ENCODE peak calls at places on chromosomes 5 and 9, in eight cellular contexts. One of them, this sample, is unnamed. For H3K36me3, the result is how much of the 10 kb centered on the place peaks cover.

GRCh38 chr5:39639618-39640078 is 214.9 kb upstream of the DAB2 start:
- DNase-seq in endodermal cell: no peak
- DNase-seq in CD8-positive, alpha-beta T cell: no peak
- DNase-seq in naive thymus-derived CD4-positive, alpha-beta T cell: no peak
- DNase-seq in left lung: no peak
- DNase-seq in tibial nerve: no peak
- DNase-seq in transverse colon: no peak
- DNase-seq in heart right ventricle: no peak
- DNase-seq in this sample: no peak

GRCh38 chr9:2583308-2584013 is 38.1 kb upstream of the VLDLR start:
- DNase-seq in endodermal cell: no peak
- DNase-seq in CD8-positive, alpha-beta T cell: no peak
- DNase-seq in naive thymus-derived CD4-positive, alpha-beta T cell: no peak
- DNase-seq in left lung: no peak
- DNase-seq in tibial nerve: no peak
- DNase-seq in transverse colon: peak
- DNase-seq in heart right ventricle: peak
- DNase-seq in this sample: no peak

GRCh38 chr9:136994180-136994884 is 2.0 kb downstream of the CLIC3 start:
- DNase-seq in endodermal cell: no peak
- DNase-seq in CD8-positive, alpha-beta T cell: no peak
- DNase-seq in naive thymus-derived CD4-positive, alpha-beta T cell: no peak
- DNase-seq in left lung: no peak
- DNase-seq in tibial nerve: no peak
- DNase-seq in transverse colon: no peak
- DNase-seq in heart right ventricle: no peak
- DNase-seq in this sample: no peak

GRCh38 chr9:81538929-81539716 is 150.2 kb downstream of the TLE1 start:
- DNase-seq in endodermal cell: no peak
- DNase-seq in CD8-positive, alpha-beta T cell: no peak
- DNase-seq in naive thymus-derived CD4-positive, alpha-beta T cell: no peak
- DNase-seq in left lung: no peak
- DNase-seq in tibial nerve: no peak
- DNase-seq in transverse colon: no peak
- DNase-seq in heart right ventricle: no peak
- DNase-seq in this sample: no peak

GRCh38 chr5:141973871-141974595 is 5.1 kb downstream of the RNF14 start:
- DNase-seq in endodermal cell: no peak
- DNase-seq in CD8-positive, alpha-beta T cell: no peak
- DNase-seq in naive thymus-derived CD4-positive, alpha-beta T cell: no peak
- DNase-seq in left lung: no peak
- DNase-seq in tibial nerve: no peak
- DNase-seq in transverse colon: no peak
- DNase-seq in heart right ventricle: no peak
- DNase-seq in this sample: no peak

GRCh38 chr5:6788439-6788838 is 75.2 kb downstream of the TENT4A start:
- DNase-seq in endodermal cell: no peak
- DNase-seq in CD8-positive, alpha-beta T cell: no peak
- DNase-seq in naive thymus-derived CD4-positive, alpha-beta T cell: no peak
- DNase-seq in left lung: no peak
- DNase-seq in tibial nerve: no peak
- DNase-seq in transverse colon: no peak
- DNase-seq in heart right ventricle: no peak
- DNase-seq in this sample: no peak

GRCh38 chr9:137604345-137605145 is 941 bp upstream of the ARRDC1 start:
- DNase-seq in endodermal cell: no peak
- DNase-seq in CD8-positive, alpha-beta T cell: no peak
- DNase-seq in naive thymus-derived CD4-positive, alpha-beta T cell: no peak
- DNase-seq in left lung: no peak
- DNase-seq in tibial nerve: no peak
- DNase-seq in transverse colon: no peak
- DNase-seq in heart right ventricle: no peak
- DNase-seq in this sample: no peak

GRCh38 chr9:126068534-126069230 is 257.9 kb upstream of the MVB12B start:
- DNase-seq in endodermal cell: no peak
- DNase-seq in CD8-positive, alpha-beta T cell: no peak
- DNase-seq in naive thymus-derived CD4-positive, alpha-beta T cell: no peak
- DNase-seq in left lung: no peak
- DNase-seq in tibial nerve: no peak
- DNase-seq in transverse colon: no peak
- DNase-seq in heart right ventricle: no peak
- DNase-seq in this sample: no peak

GRCh38 chr5:142869883-142870282 is 99.7 kb downstream of the ARHGAP26 start:
- DNase-seq in endodermal cell: no peak
- DNase-seq in CD8-positive, alpha-beta T cell: no peak
- DNase-seq in naive thymus-derived CD4-positive, alpha-beta T cell: no peak
- DNase-seq in left lung: no peak
- DNase-seq in tibial nerve: no peak
- DNase-seq in transverse colon: peak
- DNase-seq in heart right ventricle: peak
- DNase-seq in this sample: no peak

GRCh38 chr5:58378613-58379385 is 81.1 kb downstream of the PLK2 start:
- DNase-seq in endodermal cell: no peak
- DNase-seq in CD8-positive, alpha-beta T cell: no peak
- DNase-seq in naive thymus-derived CD4-positive, alpha-beta T cell: no peak
- DNase-seq in left lung: no peak
- DNase-seq in tibial nerve: no peak
- DNase-seq in transverse colon: no peak
- DNase-seq in heart right ventricle: no peak
- DNase-seq in this sample: no peak

GRCh38 chr5:135207866-135208265 is 173.8 kb upstream of the PITX1 start:
- DNase-seq in endodermal cell: peak
- DNase-seq in CD8-positive, alpha-beta T cell: no peak
- DNase-seq in naive thymus-derived CD4-positive, alpha-beta T cell: no peak
- DNase-seq in left lung: no peak
- DNase-seq in tibial nerve: no peak
- DNase-seq in transverse colon: no peak
- DNase-seq in heart right ventricle: no peak
- DNase-seq in this sample: no peak

GRCh38 chr5:164052536-164053090 is 547.2 kb downstream of the MAT2B start:
- DNase-seq in endodermal cell: no peak
- DNase-seq in CD8-positive, alpha-beta T cell: no peak
- DNase-seq in naive thymus-derived CD4-positive, alpha-beta T cell: no peak
- DNase-seq in left lung: no peak
- DNase-seq in tibial nerve: no peak
- DNase-seq in transverse colon: no peak
- DNase-seq in heart right ventricle: no peak
- DNase-seq in this sample: no peak

GRCh38 chr5:168929656-168930055 is 350.5 kb upstream of the PANK3 start:
- DNase-seq in endodermal cell: no peak
- DNase-seq in CD8-positive, alpha-beta T cell: no peak
- DNase-seq in naive thymus-derived CD4-positive, alpha-beta T cell: no peak
- DNase-seq in left lung: no peak
- DNase-seq in tibial nerve: no peak
- DNase-seq in transverse colon: no peak
- DNase-seq in heart right ventricle: no peak
- DNase-seq in this sample: no peak

GRCh38 chr5:53397845-53398244 is 82.6 kb upstream of the FST start:
- DNase-seq in endodermal cell: no peak
- DNase-seq in CD8-positive, alpha-beta T cell: no peak
- DNase-seq in naive thymus-derived CD4-positive, alpha-beta T cell: no peak
- DNase-seq in left lung: no peak
- DNase-seq in tibial nerve: no peak
- DNase-seq in transverse colon: no peak
- DNase-seq in heart right ventricle: peak
- DNase-seq in this sample: no peak

GRCh38 chr5:179273441-179274145 is 71.7 kb downstream of the ADAMTS2 start:
- DNase-seq in endodermal cell: no peak
- DNase-seq in CD8-positive, alpha-beta T cell: no peak
- DNase-seq in naive thymus-derived CD4-positive, alpha-beta T cell: no peak
- DNase-seq in left lung: peak
- DNase-seq in tibial nerve: no peak
- DNase-seq in transverse colon: no peak
- DNase-seq in heart right ventricle: no peak
- DNase-seq in this sample: no peak

GRCh38 chr9:136309101-136309801 is 5.4 kb upstream of the CCDC187 start:
- DNase-seq in endodermal cell: no peak
- DNase-seq in CD8-positive, alpha-beta T cell: no peak
- DNase-seq in naive thymus-derived CD4-positive, alpha-beta T cell: no peak
- DNase-seq in left lung: peak
- DNase-seq in tibial nerve: no peak
- DNase-seq in transverse colon: no peak
- DNase-seq in heart right ventricle: no peak
- DNase-seq in this sample: no peak

GRCh38 chr5:83608122-83608521 is 112.5 kb downstream of the HAPLN1 start:
- DNase-seq in endodermal cell: peak
- DNase-seq in CD8-positive, alpha-beta T cell: no peak
- DNase-seq in naive thymus-derived CD4-positive, alpha-beta T cell: no peak
- DNase-seq in left lung: no peak
- DNase-seq in tibial nerve: peak
- DNase-seq in transverse colon: peak
- DNase-seq in heart right ventricle: no peak
- DNase-seq in this sample: no peak

GRCh38 chr5:41835625-41836024 is 34.6 kb downstream of the OXCT1 start:
- DNase-seq in endodermal cell: peak
- DNase-seq in CD8-positive, alpha-beta T cell: no peak
- DNase-seq in naive thymus-derived CD4-positive, alpha-beta T cell: no peak
- DNase-seq in left lung: no peak
- DNase-seq in tibial nerve: peak
- DNase-seq in transverse colon: no peak
- DNase-seq in heart right ventricle: peak
- DNase-seq in this sample: no peak

DNA sequence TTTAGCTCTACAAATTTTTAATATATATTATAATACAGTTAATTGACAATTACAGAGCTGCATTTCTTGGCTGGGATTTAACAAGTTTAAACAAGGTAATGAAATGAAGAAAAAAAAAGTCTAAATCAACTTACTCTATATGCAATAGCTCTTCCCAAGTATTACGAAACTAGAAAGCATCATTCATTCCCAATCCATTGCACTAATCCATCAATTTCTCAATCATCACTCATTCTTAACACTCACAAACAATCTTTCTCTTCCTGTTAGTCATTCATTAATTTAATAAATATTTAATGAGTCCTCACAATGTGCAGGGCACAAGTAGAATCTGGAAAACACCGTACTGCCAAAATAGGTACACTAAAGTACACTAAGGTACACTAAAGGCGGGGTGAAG is 42.9 kb upstream of the APBA1 start:
- DNase-seq in endodermal cell: no peak
- DNase-seq in CD8-positive, alpha-beta T cell: no peak
- DNase-seq in naive thymus-derived CD4-positive, alpha-beta T cell: no peak
- DNase-seq in left lung: no peak
- DNase-seq in tibial nerve: no peak
- DNase-seq in transverse colon: no peak
- DNase-seq in heart right ventricle: no peak
- DNase-seq in this sample: no peak
- H3K36me3 ChIP-seq in endodermal cell: half or more
- H3K36me3 ChIP-seq in CD8-positive, alpha-beta T cell: under half
- H3K36me3 ChIP-seq in naive thymus-derived CD4-positive, alpha-beta T cell: under half
- H3K36me3 ChIP-seq in left lung: under half
- H3K36me3 ChIP-seq in tibial nerve: half or more
- H3K36me3 ChIP-seq in transverse colon: under half
- H3K36me3 ChIP-seq in heart right ventricle: under half
- H3K36me3 ChIP-seq in this sample: under half

DNA sequence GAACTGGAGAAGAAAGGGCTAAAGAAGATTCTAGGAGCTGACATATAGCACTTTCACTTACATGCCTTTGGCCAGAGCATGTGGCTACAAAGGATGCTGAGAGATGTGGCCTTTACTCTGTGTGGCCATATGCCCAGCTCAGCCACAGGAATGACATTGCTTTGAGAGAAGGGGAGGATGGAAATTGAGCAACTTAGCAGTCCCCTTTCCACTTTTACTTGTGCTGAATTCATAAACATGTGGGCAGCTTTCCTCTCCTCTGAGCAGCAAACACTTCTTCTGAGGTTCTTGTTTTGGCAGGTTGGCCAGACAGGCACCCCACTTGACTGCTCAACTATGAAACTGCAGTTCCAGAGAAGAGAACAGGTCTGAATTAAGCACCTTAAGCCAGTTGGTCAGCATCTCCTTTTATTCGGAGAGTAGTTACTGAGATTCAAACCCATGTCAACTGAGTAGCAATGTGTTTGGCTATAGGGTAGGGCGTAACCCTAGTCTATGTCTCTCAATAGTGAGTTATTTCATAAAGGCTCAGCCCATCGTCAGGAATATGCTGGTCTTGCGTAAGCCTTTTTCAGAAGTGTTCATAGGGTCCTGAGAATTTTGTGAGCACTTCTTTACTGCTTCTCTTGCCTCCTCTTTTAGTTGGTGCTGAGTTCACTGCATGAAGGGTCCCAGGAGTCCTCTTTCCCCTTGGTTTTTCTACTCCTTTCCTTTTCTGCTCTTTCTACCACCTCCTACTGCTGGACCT is 134.5 kb downstream of the PALM2AKAP2 start:
- DNase-seq in endodermal cell: no peak
- DNase-seq in CD8-positive, alpha-beta T cell: peak
- DNase-seq in naive thymus-derived CD4-positive, alpha-beta T cell: no peak
- DNase-seq in left lung: no peak
- DNase-seq in tibial nerve: no peak
- DNase-seq in transverse colon: peak
- DNase-seq in heart right ventricle: no peak
- DNase-seq in this sample: no peak
- H3K27ac ChIP-seq in endodermal cell: no peak
- H3K27ac ChIP-seq in CD8-positive, alpha-beta T cell: no peak
- H3K27ac ChIP-seq in naive thymus-derived CD4-positive, alpha-beta T cell: no peak
- H3K27ac ChIP-seq in left lung: peak
- H3K27ac ChIP-seq in tibial nerve: no peak
- H3K27ac ChIP-seq in transverse colon: no peak
- H3K27ac ChIP-seq in heart right ventricle: no peak
- H3K27ac ChIP-seq in this sample: no peak

GRCh38 chr5:34787035-34787434 is 51.9 kb upstream of the TTC23L start:
- DNase-seq in endodermal cell: no peak
- DNase-seq in CD8-positive, alpha-beta T cell: no peak
- DNase-seq in naive thymus-derived CD4-positive, alpha-beta T cell: no peak
- DNase-seq in left lung: no peak
- DNase-seq in tibial nerve: no peak
- DNase-seq in transverse colon: no peak
- DNase-seq in heart right ventricle: no peak
- DNase-seq in this sample: no peak
- H3K4me3 ChIP-seq in endodermal cell: peak
- H3K4me3 ChIP-seq in CD8-positive, alpha-beta T cell: no peak
- H3K4me3 ChIP-seq in naive thymus-derived CD4-positive, alpha-beta T cell: no peak
- H3K4me3 ChIP-seq in left lung: no peak
- H3K4me3 ChIP-seq in tibial nerve: no peak
- H3K4me3 ChIP-seq in transverse colon: no peak
- H3K4me3 ChIP-seq in heart right ventricle: no peak
- H3K4me3 ChIP-seq in this sample: no peak

GRCh38 chr9:113179839-113180238 is 29.0 kb downstream of the SLC31A2 start:
- DNase-seq in endodermal cell: no peak
- DNase-seq in CD8-positive, alpha-beta T cell: no peak
- DNase-seq in naive thymus-derived CD4-positive, alpha-beta T cell: no peak
- DNase-seq in left lung: no peak
- DNase-seq in tibial nerve: no peak
- DNase-seq in transverse colon: no peak
- DNase-seq in heart right ventricle: no peak
- DNase-seq in this sample: no peak

GRCh38 chr9:113178087-113178486 is 27.3 kb downstream of the SLC31A2 start:
- DNase-seq in endodermal cell: no peak
- DNase-seq in CD8-positive, alpha-beta T cell: no peak
- DNase-seq in naive thymus-derived CD4-positive, alpha-beta T cell: no peak
- DNase-seq in left lung: no peak
- DNase-seq in tibial nerve: no peak
- DNase-seq in transverse colon: no peak
- DNase-seq in heart right ventricle: no peak
- DNase-seq in this sample: no peak

GRCh38 chr9:113181165-113181564 is 30.4 kb downstream of the SLC31A2 start:
- DNase-seq in endodermal cell: no peak
- DNase-seq in CD8-positive, alpha-beta T cell: no peak
- DNase-seq in naive thymus-derived CD4-positive, alpha-beta T cell: no peak
- DNase-seq in left lung: no peak
- DNase-seq in tibial nerve: no peak
- DNase-seq in transverse colon: no peak
- DNase-seq in heart right ventricle: no peak
- DNase-seq in this sample: no peak

GRCh38 chr9:113173341-113173740 is 22.5 kb downstream of the SLC31A2 start:
- DNase-seq in endodermal cell: no peak
- DNase-seq in CD8-positive, alpha-beta T cell: no peak
- DNase-seq in naive thymus-derived CD4-positive, alpha-beta T cell: no peak
- DNase-seq in left lung: no peak
- DNase-seq in tibial nerve: no peak
- DNase-seq in transverse colon: no peak
- DNase-seq in heart right ventricle: no peak
- DNase-seq in this sample: no peak

GRCh38 chr9:113176748-113177147 is 25.9 kb downstream of the SLC31A2 start:
- DNase-seq in endodermal cell: no peak
- DNase-seq in CD8-positive, alpha-beta T cell: no peak
- DNase-seq in naive thymus-derived CD4-positive, alpha-beta T cell: no peak
- DNase-seq in left lung: no peak
- DNase-seq in tibial nerve: no peak
- DNase-seq in transverse colon: no peak
- DNase-seq in heart right ventricle: no peak
- DNase-seq in this sample: no peak
- H3K36me3 ChIP-seq in endodermal cell: half or more
- H3K36me3 ChIP-seq in CD8-positive, alpha-beta T cell: half or more
- H3K36me3 ChIP-seq in naive thymus-derived CD4-positive, alpha-beta T cell: half or more
- H3K36me3 ChIP-seq in left lung: under half
- H3K36me3 ChIP-seq in tibial nerve: half or more
- H3K36me3 ChIP-seq in transverse colon: under half
- H3K36me3 ChIP-seq in heart right ventricle: under half
- H3K36me3 ChIP-seq in this sample: under half